ENCODE peak calls at places on chromosomes 3 and 15, in eight cellular contexts. One of them, this sample, is unnamed.

GRCh38 chr3:129211772-129212171 is 28.1 kb upstream of the CNBP start:
- DNase-seq in AG04450: no peak
- DNase-seq in stomach: peak
- DNase-seq in astrocyte: peak
- DNase-seq in pancreas: peak
- DNase-seq in OCI-LY7: no peak
- DNase-seq in right lobe of liver: peak
- DNase-seq in uterus: peak
- DNase-seq in this sample: peak

GRCh38 chr3:152151216-152151874 is 117.4 kb upstream of the MBNL1 start:
- DNase-seq in AG04450: no peak
- DNase-seq in pancreas: no peak
- DNase-seq in stomach: no peak
- DNase-seq in astrocyte: no peak
- DNase-seq in uterus: no peak
- DNase-seq in right lobe of liver: no peak
- DNase-seq in OCI-LY7: no peak
- DNase-seq in this sample: no peak

GRCh38 chr3:142850395-142851023 is 38.4 kb downstream of the PCOLCE2 start:
- DNase-seq in stomach: peak
- DNase-seq in right lobe of liver: no peak
- DNase-seq in uterus: no peak
- DNase-seq in OCI-LY7: no peak
- DNase-seq in astrocyte: peak
- DNase-seq in AG04450: peak
- DNase-seq in pancreas: no peak
- DNase-seq in this sample: no peak

GRCh38 chr3:46020766-46021510 is 6.3 kb downstream of the XCR1 start:
- DNase-seq in stomach: no peak
- DNase-seq in astrocyte: no peak
- DNase-seq in OCI-LY7: no peak
- DNase-seq in pancreas: no peak
- DNase-seq in right lobe of liver: no peak
- DNase-seq in AG04450: no peak
- DNase-seq in uterus: no peak
- DNase-seq in this sample: no peak

GRCh38 chr15:68783226-68784054 is 37.3 kb downstream of the ANP32A start:
- DNase-seq in astrocyte: no peak
- DNase-seq in uterus: no peak
- DNase-seq in OCI-LY7: peak
- DNase-seq in stomach: peak
- DNase-seq in pancreas: peak
- DNase-seq in AG04450: no peak
- DNase-seq in right lobe of liver: peak
- DNase-seq in this sample: peak

GRCh38 chr3:128372707-128373533 is 93.8 kb downstream of the DNAJB8 start:
- DNase-seq in uterus: no peak
- DNase-seq in OCI-LY7: no peak
- DNase-seq in pancreas: no peak
- DNase-seq in stomach: no peak
- DNase-seq in right lobe of liver: no peak
- DNase-seq in AG04450: no peak
- DNase-seq in astrocyte: no peak
- DNase-seq in this sample: no peak

GRCh38 chr3:161265916-161266571 is 44.9 kb downstream of the NMD3 start:
- DNase-seq in AG04450: no peak
- DNase-seq in stomach: no peak
- DNase-seq in pancreas: no peak
- DNase-seq in astrocyte: no peak
- DNase-seq in uterus: no peak
- DNase-seq in OCI-LY7: no peak
- DNase-seq in right lobe of liver: no peak
- DNase-seq in this sample: no peak

GRCh38 chr15:95887666-95888480 is 442.6 kb upstream of the NR2F2 start:
- DNase-seq in stomach: no peak
- DNase-seq in OCI-LY7: no peak
- DNase-seq in AG04450: no peak
- DNase-seq in astrocyte: peak
- DNase-seq in uterus: no peak
- DNase-seq in right lobe of liver: no peak
- DNase-seq in pancreas: no peak
- DNase-seq in this sample: no peak

GRCh38 chr15:45660231-45660979 is 25.6 kb downstream of the SQOR start:
- DNase-seq in OCI-LY7: no peak
- DNase-seq in pancreas: no peak
- DNase-seq in stomach: peak
- DNase-seq in uterus: no peak
- DNase-seq in right lobe of liver: no peak
- DNase-seq in astrocyte: no peak
- DNase-seq in AG04450: no peak
- DNase-seq in this sample: no peak

GRCh38 chr15:59420986-59421618 is 16.9 kb upstream of the FAM81A start:
- DNase-seq in AG04450: no peak
- DNase-seq in pancreas: no peak
- DNase-seq in stomach: no peak
- DNase-seq in astrocyte: peak
- DNase-seq in right lobe of liver: no peak
- DNase-seq in OCI-LY7: no peak
- DNase-seq in uterus: no peak
- DNase-seq in this sample: no peak

GRCh38 chr15:62797171-62797570 is 245.4 kb upstream of the TPM1 start:
- DNase-seq in uterus: no peak
- DNase-seq in stomach: no peak
- DNase-seq in astrocyte: no peak
- DNase-seq in right lobe of liver: no peak
- DNase-seq in AG04450: no peak
- DNase-seq in OCI-LY7: no peak
- DNase-seq in pancreas: no peak
- DNase-seq in this sample: no peak

GRCh38 chr3:176349706-176350105 is 847.6 kb downstream of the TBL1XR1 start:
- DNase-seq in OCI-LY7: no peak
- DNase-seq in right lobe of liver: no peak
- DNase-seq in stomach: no peak
- DNase-seq in AG04450: no peak
- DNase-seq in uterus: no peak
- DNase-seq in pancreas: no peak
- DNase-seq in astrocyte: no peak
- DNase-seq in this sample: no peak

GRCh38 chr3:172033392-172033791 is 6.0 kb upstream of the FNDC3B start:
- DNase-seq in stomach: no peak
- DNase-seq in AG04450: no peak
- DNase-seq in OCI-LY7: no peak
- DNase-seq in astrocyte: no peak
- DNase-seq in uterus: no peak
- DNase-seq in right lobe of liver: no peak
- DNase-seq in pancreas: no peak
- DNase-seq in this sample: no peak

GRCh38 chr15:74777769-74778598 is 3.9 kb upstream of the CSK start:
- DNase-seq in uterus: no peak
- DNase-seq in astrocyte: no peak
- DNase-seq in right lobe of liver: no peak
- DNase-seq in OCI-LY7: peak
- DNase-seq in stomach: no peak
- DNase-seq in AG04450: no peak
- DNase-seq in pancreas: no peak
- DNase-seq in this sample: no peak

GRCh38 chr3:138348950-138349739 is 766 bp downstream of the MRAS start:
- DNase-seq in OCI-LY7: no peak
- DNase-seq in uterus: peak
- DNase-seq in AG04450: no peak
- DNase-seq in stomach: no peak
- DNase-seq in pancreas: no peak
- DNase-seq in astrocyte: no peak
- DNase-seq in right lobe of liver: no peak
- DNase-seq in this sample: peak

GRCh38 chr15:97867870-97868269 is 92.6 kb upstream of the ARRDC4 start:
- DNase-seq in uterus: no peak
- DNase-seq in AG04450: no peak
- DNase-seq in astrocyte: no peak
- DNase-seq in stomach: no peak
- DNase-seq in OCI-LY7: no peak
- DNase-seq in pancreas: no peak
- DNase-seq in right lobe of liver: no peak
- DNase-seq in this sample: peak

GRCh38 chr3:124814620-124815421 is 72.3 kb downstream of the ITGB5 start:
- DNase-seq in OCI-LY7: no peak
- DNase-seq in pancreas: peak
- DNase-seq in astrocyte: no peak
- DNase-seq in stomach: peak
- DNase-seq in AG04450: no peak
- DNase-seq in right lobe of liver: peak
- DNase-seq in uterus: no peak
- DNase-seq in this sample: no peak

GRCh38 chr3:146187334-146187950 is 26.5 kb upstream of the PLOD2 start:
- DNase-seq in astrocyte: no peak
- DNase-seq in pancreas: no peak
- DNase-seq in right lobe of liver: no peak
- DNase-seq in stomach: no peak
- DNase-seq in AG04450: no peak
- DNase-seq in uterus: peak
- DNase-seq in OCI-LY7: peak
- DNase-seq in this sample: peak

GRCh38 chr3:5026046-5026362 is 46.8 kb downstream of the BHLHE40 start:
- DNase-seq in AG04450: no peak
- DNase-seq in uterus: no peak
- DNase-seq in right lobe of liver: no peak
- DNase-seq in pancreas: no peak
- DNase-seq in stomach: no peak
- DNase-seq in OCI-LY7: no peak
- DNase-seq in astrocyte: no peak
- DNase-seq in this sample: no peak

GRCh38 chr15:84741151-84741550 is 7.2 kb upstream of the ZNF592 start:
- DNase-seq in stomach: no peak
- DNase-seq in uterus: no peak
- DNase-seq in AG04450: no peak
- DNase-seq in pancreas: no peak
- DNase-seq in astrocyte: no peak
- DNase-seq in OCI-LY7: no peak
- DNase-seq in right lobe of liver: no peak
- DNase-seq in this sample: no peak

GRCh38 chr3:180529778-180530177 is 72.2 kb upstream of the TTC14 start:
- DNase-seq in right lobe of liver: no peak
- DNase-seq in astrocyte: no peak
- DNase-seq in uterus: no peak
- DNase-seq in AG04450: no peak
- DNase-seq in OCI-LY7: no peak
- DNase-seq in stomach: no peak
- DNase-seq in pancreas: peak
- DNase-seq in this sample: no peak

DNA sequence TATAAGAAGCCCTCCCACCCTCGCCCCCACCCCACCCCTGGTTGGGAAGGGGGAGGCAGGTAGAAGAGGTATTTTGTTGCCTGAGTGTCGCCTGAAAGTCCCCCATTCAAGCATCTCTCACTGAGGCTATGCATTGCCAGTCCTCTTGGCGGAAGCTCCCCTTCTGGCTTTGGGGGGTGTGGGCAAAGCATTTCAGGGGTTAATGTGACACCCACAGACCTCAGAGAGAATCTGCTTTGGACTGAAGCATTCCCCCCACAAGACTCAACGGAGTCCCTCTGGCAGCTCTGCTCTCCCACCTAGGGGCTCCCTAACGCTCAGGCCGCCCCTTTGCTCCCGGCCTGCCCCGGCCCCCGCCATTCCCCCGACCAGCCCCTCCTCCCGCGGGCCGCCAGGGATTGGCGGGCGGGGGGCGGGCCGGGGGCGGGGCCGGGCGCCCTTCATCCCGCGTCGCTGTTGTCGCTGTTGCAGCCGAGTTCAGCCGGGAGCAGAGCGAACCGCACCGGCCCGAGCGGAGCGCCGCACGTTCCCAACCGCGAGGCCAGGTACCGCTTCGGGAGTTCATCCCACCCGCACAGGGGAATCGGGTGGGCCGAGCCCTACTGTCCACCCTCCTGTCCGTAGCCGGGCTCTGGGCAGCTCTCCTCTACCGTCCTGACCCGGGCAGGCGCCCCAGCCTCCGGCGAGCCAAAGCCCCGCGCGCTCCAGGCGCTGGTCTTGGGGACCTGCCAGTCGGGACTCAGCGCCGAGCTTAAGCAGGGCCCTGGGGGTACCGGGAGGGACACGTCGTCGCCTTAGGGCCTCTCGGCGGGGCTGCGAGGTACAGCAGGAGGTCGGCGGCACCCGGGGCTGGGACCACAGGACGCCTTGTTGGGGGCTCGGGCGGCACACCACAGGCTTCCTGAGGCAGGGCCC is at the start of gene SLC38A3:
- DNase-seq in right lobe of liver: peak
- DNase-seq in stomach: peak
- DNase-seq in astrocyte: no peak
- DNase-seq in pancreas: peak
- DNase-seq in OCI-LY7: no peak
- DNase-seq in AG04450: no peak
- DNase-seq in uterus: no peak
- DNase-seq in this sample: peak
- H3K4me3 ChIP-seq in right lobe of liver: peak
- H3K4me3 ChIP-seq in stomach: peak
- H3K4me3 ChIP-seq in astrocyte: peak
- H3K4me3 ChIP-seq in pancreas: peak
- H3K4me3 ChIP-seq in OCI-LY7: no peak
- H3K4me3 ChIP-seq in AG04450: peak
- H3K4me3 ChIP-seq in uterus: peak
- H3K4me3 ChIP-seq in this sample: peak

DNA sequence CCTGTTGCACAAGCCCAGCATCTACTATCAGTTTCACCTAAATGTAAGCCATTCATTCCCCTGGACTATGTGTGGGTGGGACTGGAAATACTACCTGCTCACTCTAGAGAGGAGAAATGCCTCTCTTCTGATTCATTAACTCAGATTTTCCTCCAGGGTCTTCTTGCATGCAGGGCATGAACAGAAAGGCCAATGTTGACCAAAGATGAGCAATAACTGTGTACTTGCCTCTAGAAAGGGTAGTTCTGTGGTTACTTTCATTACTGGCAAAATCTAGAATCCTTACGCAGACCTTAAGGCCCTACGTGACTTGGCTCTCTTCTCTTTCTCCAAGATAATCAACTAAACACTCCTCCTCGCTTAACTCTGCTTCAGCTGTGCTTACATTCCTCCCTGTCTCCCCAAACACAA is 81.4 kb upstream of the PSMD6 start:
- DNase-seq in right lobe of liver: no peak
- DNase-seq in AG04450: no peak
- DNase-seq in stomach: no peak
- DNase-seq in astrocyte: peak
- DNase-seq in OCI-LY7: no peak
- DNase-seq in pancreas: no peak
- DNase-seq in uterus: no peak
- DNase-seq in this sample: no peak
- H3K27ac ChIP-seq in right lobe of liver: no peak
- H3K27ac ChIP-seq in AG04450: no peak
- H3K27ac ChIP-seq in stomach: no peak
- H3K27ac ChIP-seq in astrocyte: no peak
- H3K27ac ChIP-seq in OCI-LY7: no peak
- H3K27ac ChIP-seq in pancreas: no peak
- H3K27ac ChIP-seq in uterus: no peak
- H3K27ac ChIP-seq in this sample: peak

GRCh38 chr3:48466386-48467109 is 20.0 kb downstream of the ATRIP start:
- DNase-seq in astrocyte: no peak
- DNase-seq in stomach: peak
- DNase-seq in pancreas: peak
- DNase-seq in OCI-LY7: peak
- DNase-seq in AG04450: no peak
- DNase-seq in right lobe of liver: peak
- DNase-seq in uterus: no peak
- DNase-seq in this sample: no peak
- H3K4me3 ChIP-seq in astrocyte: peak
- H3K4me3 ChIP-seq in stomach: peak
- H3K4me3 ChIP-seq in pancreas: peak
- H3K4me3 ChIP-seq in OCI-LY7: peak
- H3K4me3 ChIP-seq in AG04450: peak
- H3K4me3 ChIP-seq in right lobe of liver: peak
- H3K4me3 ChIP-seq in uterus: peak
- H3K4me3 ChIP-seq in this sample: no peak

GRCh38 chr15:91625506-91625905 is 228.0 kb upstream of the SLCO3A1 start:
- DNase-seq in astrocyte: no peak
- DNase-seq in right lobe of liver: no peak
- DNase-seq in pancreas: no peak
- DNase-seq in stomach: no peak
- DNase-seq in AG04450: no peak
- DNase-seq in uterus: no peak
- DNase-seq in OCI-LY7: no peak
- DNase-seq in this sample: no peak
- H3K27ac ChIP-seq in astrocyte: no peak
- H3K27ac ChIP-seq in right lobe of liver: no peak
- H3K27ac ChIP-seq in pancreas: no peak
- H3K27ac ChIP-seq in stomach: no peak
- H3K27ac ChIP-seq in AG04450: no peak
- H3K27ac ChIP-seq in uterus: no peak
- H3K27ac ChIP-seq in OCI-LY7: no peak
- H3K27ac ChIP-seq in this sample: no peak

This sample was measured in thyroid gland.